ENCODE peak calls at places on chromosomes 3 and 15, in eight cellular contexts. G is adrenal gland; M is A549; E is CD4-positive, alpha-beta T cell; K is activated CD4-positive, alpha-beta T cell treated with anti-CD3 and anti-CD28 coated beads for 48 hours; F is left ventricle myocardium superior; P is islet precursor cell; H is glutamatergic neuron. N is an unnamed sample.

GRCh38 chr3:71968491-71968890 is 183.5 kb upstream of the PROK2 start:
- DNase-seq in H (no peak), M (no peak), K (no peak), E (no peak), G (no peak), F (no peak), P (no peak), N (no peak)

GRCh38 chr3:61903931-61904657 is 342.7 kb downstream of the PTPRG start:
- DNase-seq in F (peak; percentile 41), P (no peak), H (no peak), M (no peak), E (no peak), K (no peak), G (no peak), N (no peak)

GRCh38 chr15:20344601-20345400 is 196.8 kb downstream of the GOLGA6L6 start:
- DNase-seq in G (no peak), M (peak; percentile 6), K (no peak), F (peak; percentile 33), H (no peak), P (peak; percentile 60), E (no peak), N (peak; percentile 23)

GRCh38 chr15:90638241-90638691 is 78.9 kb upstream of the BLM start:
- DNase-seq in P (no peak), E (no peak), G (no peak), H (no peak), M (no peak), K (no peak), F (no peak), N (no peak)

GRCh38 chr3:154971771-154972326 is 108.3 kb upstream of the MME start:
- DNase-seq in H (no peak), K (no peak), M (peak; percentile 1), P (no peak), F (no peak), E (no peak), G (no peak), N (no peak)

GRCh38 chr15:101504866-101505609 is 15.5 kb upstream of the PCSK6 start:
- DNase-seq in G (no peak), E (no peak), M (no peak), F (no peak), P (peak; percentile 44), K (no peak), H (no peak), N (no peak)

GRCh38 chr3:9778102-9778501 is 8.4 kb upstream of the CAMK1 start:
- DNase-seq in P (no peak), M (no peak), K (peak; percentile 82), E (no peak), H (no peak), F (no peak), G (no peak), N (no peak)

GRCh38 chr3:164390046-164390445 is 688.2 kb downstream of the SI start:
- DNase-seq in K (no peak), P (no peak), H (no peak), G (no peak), F (no peak), E (no peak), M (no peak), N (no peak)

GRCh38 chr3:53570709-53571108 is 76.3 kb downstream of the CACNA1D start:
- DNase-seq in H (no peak), G (peak; percentile 75), K (no peak), F (no peak), P (peak; percentile 85), E (no peak), M (peak; percentile 22), N (no peak)

GRCh38 chr15:38668433-38669159 is 104.0 kb upstream of the RASGRP1 start:
- DNase-seq in K (no peak), G (no peak), M (no peak), H (no peak), P (no peak), F (no peak), E (no peak), N (no peak)

GRCh38 chr15:74642328-74642723 is 26.7 kb downstream of the CLK3 start:
- DNase-seq in F (no peak), K (no peak), M (no peak), G (no peak), P (no peak), E (no peak), H (no peak), N (no peak)

GRCh38 chr3:25447285-25447684 is 19.2 kb downstream of the RARB start:
- DNase-seq in F (no peak), G (no peak), E (no peak), P (no peak), M (no peak), H (no peak), K (no peak), N (no peak)

GRCh38 chr15:99998661-99999101 is 265.4 kb upstream of the LYSMD4 start:
- DNase-seq in E (no peak), M (no peak), G (no peak), P (peak; percentile 93), K (no peak), F (no peak), H (no peak), N (no peak)

GRCh38 chr15:42749266-42749665 is 12.3 kb upstream of the CDAN1 start:
- DNase-seq in E (no peak), K (no peak), F (no peak), H (no peak), G (no peak), P (no peak), M (no peak), N (no peak)

GRCh38 chr15:51908312-51908711 is 63.3 kb downstream of the LEO1 start:
- DNase-seq in M (peak; percentile 36), P (no peak), H (no peak), G (no peak), K (no peak), F (no peak), E (no peak), N (no peak)

GRCh38 chr15:48999314-48999713 is 35.6 kb upstream of the SHC4 start:
- DNase-seq in E (no peak), P (no peak), F (no peak), G (no peak), M (no peak), K (no peak), H (no peak), N (no peak)

GRCh38 chr15:97968380-97968779 is 7.9 kb downstream of the ARRDC4 start:
- DNase-seq in K (no peak), F (no peak), E (no peak), H (no peak), P (no peak), G (no peak), M (no peak), N (no peak)

GRCh38 chr15:58748787-58749531 is 548 bp downstream of the ADAM10 start:
- DNase-seq in F (peak; percentile 75), H (peak; percentile 68), G (peak; percentile 52), P (peak; percentile 76), K (peak; percentile 56), E (peak; percentile 19), M (peak; percentile 52), N (peak; percentile 75)

GRCh38 chr15:65101418-65101890 is 13.5 kb downstream of the UBAP1L start:
- DNase-seq in E (peak; percentile 19), M (peak; percentile 65), G (peak; percentile 69), F (peak; percentile 83), H (peak; percentile 90), K (peak; percentile 79), P (peak; percentile 88), N (peak; percentile 91)

N was measured in mucosa of descending colon.